ENCODE peak calls at places on chromosomes 1 and 21, in seven cellular contexts. One of them, this sample, is unnamed.

GRCh38 chr1:101632548-101633256 is 364.0 kb downstream of the OLFM3 start:
- DNase-seq in WTC11: no peak
- DNase-seq in HepG2: no peak
- DNase-seq in K562: no peak
- DNase-seq in H1: no peak
- DNase-seq in HCT116: no peak
- DNase-seq in GM12878: no peak
- DNase-seq in this sample: no peak

GRCh38 chr21:26965091-26965566 is 1.8 kb downstream of the ADAMTS5 start:
- DNase-seq in GM12878: no peak
- DNase-seq in K562: no peak
- DNase-seq in WTC11: no peak
- DNase-seq in HCT116: no peak
- DNase-seq in H1: no peak
- DNase-seq in HepG2: no peak
- DNase-seq in this sample: no peak

GRCh38 chr1:65330021-65330420 is 20.7 kb downstream of the DNAJC6 start:
- DNase-seq in GM12878: no peak
- DNase-seq in HepG2: no peak
- DNase-seq in HCT116: no peak
- DNase-seq in H1: no peak
- DNase-seq in WTC11: no peak
- DNase-seq in K562: no peak
- DNase-seq in this sample: no peak

GRCh38 chr1:244319283-244320132 is 132.2 kb downstream of the ADSS2 start:
- DNase-seq in K562: no peak
- DNase-seq in H1: no peak
- DNase-seq in HepG2: no peak
- DNase-seq in GM12878: peak; percentile 84
- DNase-seq in HCT116: no peak
- DNase-seq in WTC11: no peak
- DNase-seq in this sample: no peak

GRCh38 chr1:116353155-116353554 is 19.9 kb upstream of the ATP1A1 start:
- DNase-seq in HepG2: no peak
- DNase-seq in GM12878: no peak
- DNase-seq in WTC11: no peak
- DNase-seq in H1: no peak
- DNase-seq in K562: no peak
- DNase-seq in HCT116: no peak
- DNase-seq in this sample: no peak

GRCh38 chr21:46457801-46458314 is 833 bp upstream of the DIP2A start:
- DNase-seq in H1: no peak
- DNase-seq in WTC11: no peak
- DNase-seq in K562: peak; percentile 81
- DNase-seq in HCT116: peak; percentile 4
- DNase-seq in GM12878: no peak
- DNase-seq in HepG2: peak; percentile 21
- DNase-seq in this sample: peak; percentile 36

GRCh38 chr1:180270767-180271639 is 40.9 kb downstream of the LHX4 start:
- DNase-seq in K562: peak; percentile 53
- DNase-seq in HCT116: no peak
- DNase-seq in H1: peak; percentile 51
- DNase-seq in WTC11: no peak
- DNase-seq in HepG2: peak; percentile 30
- DNase-seq in GM12878: no peak
- DNase-seq in this sample: no peak

GRCh38 chr1:95072117-95072516 is 634 bp downstream of the ALG14 start:
- DNase-seq in HCT116: no peak
- DNase-seq in WTC11: no peak
- DNase-seq in H1: no peak
- DNase-seq in GM12878: no peak
- DNase-seq in K562: no peak
- DNase-seq in HepG2: no peak
- DNase-seq in this sample: no peak

GRCh38 chr1:86089765-86090164 is 66.8 kb downstream of the COL24A1 start:
- DNase-seq in HCT116: no peak
- DNase-seq in HepG2: no peak
- DNase-seq in WTC11: no peak
- DNase-seq in K562: no peak
- DNase-seq in H1: no peak
- DNase-seq in GM12878: no peak
- DNase-seq in this sample: no peak

GRCh38 chr1:61322769-61323168 is 240.4 kb downstream of the NFIA start:
- DNase-seq in H1: no peak
- DNase-seq in HepG2: peak; percentile 49
- DNase-seq in K562: no peak
- DNase-seq in GM12878: no peak
- DNase-seq in WTC11: no peak
- DNase-seq in HCT116: no peak
- DNase-seq in this sample: no peak

GRCh38 chr1:185284533-185285244 is 32.4 kb downstream of the IVNS1ABP start:
- DNase-seq in HepG2: no peak
- DNase-seq in GM12878: no peak
- DNase-seq in WTC11: no peak
- DNase-seq in H1: no peak
- DNase-seq in HCT116: no peak
- DNase-seq in K562: peak; percentile 47
- DNase-seq in this sample: no peak

GRCh38 chr1:209710837-209711236 is 6.2 kb downstream of the HSD11B1 start:
- DNase-seq in H1: no peak
- DNase-seq in WTC11: no peak
- DNase-seq in GM12878: no peak
- DNase-seq in HepG2: no peak
- DNase-seq in HCT116: no peak
- DNase-seq in K562: no peak
- DNase-seq in this sample: no peak

GRCh38 chr1:76942549-76942948 is 75.3 kb downstream of the ST6GALNAC5 start:
- DNase-seq in K562: no peak
- DNase-seq in GM12878: no peak
- DNase-seq in HepG2: no peak
- DNase-seq in HCT116: no peak
- DNase-seq in WTC11: no peak
- DNase-seq in H1: no peak
- DNase-seq in this sample: no peak

GRCh38 chr1:162717548-162717947 is 73.0 kb upstream of the HSD17B7 start:
- DNase-seq in H1: no peak
- DNase-seq in GM12878: no peak
- DNase-seq in K562: no peak
- DNase-seq in WTC11: no peak
- DNase-seq in HCT116: no peak
- DNase-seq in HepG2: no peak
- DNase-seq in this sample: no peak

GRCh38 chr1:61223140-61223539 is 140.8 kb downstream of the NFIA start:
- DNase-seq in GM12878: no peak
- DNase-seq in HepG2: peak; percentile 58
- DNase-seq in H1: no peak
- DNase-seq in WTC11: no peak
- DNase-seq in K562: no peak
- DNase-seq in HCT116: no peak
- DNase-seq in this sample: no peak

GRCh38 chr1:234879157-234880080 is 249.2 kb downstream of the TOMM20 start:
- DNase-seq in HCT116: no peak
- DNase-seq in HepG2: no peak
- DNase-seq in H1: no peak
- DNase-seq in GM12878: no peak
- DNase-seq in WTC11: no peak
- DNase-seq in K562: no peak
- DNase-seq in this sample: no peak

GRCh38 chr1:145979746-145980435 is 15.4 kb downstream of the POLR3GL start:
- DNase-seq in HCT116: no peak
- DNase-seq in WTC11: no peak
- DNase-seq in H1: no peak
- DNase-seq in K562: no peak
- DNase-seq in HepG2: no peak
- DNase-seq in GM12878: peak; percentile 49
- DNase-seq in this sample: no peak

GRCh38 chr21:26438976-26439375 is 134.1 kb downstream of the CYYR1 start:
- DNase-seq in H1: no peak
- DNase-seq in HCT116: no peak
- DNase-seq in GM12878: no peak
- DNase-seq in WTC11: no peak
- DNase-seq in HepG2: no peak
- DNase-seq in K562: no peak
- DNase-seq in this sample: no peak

DNA sequence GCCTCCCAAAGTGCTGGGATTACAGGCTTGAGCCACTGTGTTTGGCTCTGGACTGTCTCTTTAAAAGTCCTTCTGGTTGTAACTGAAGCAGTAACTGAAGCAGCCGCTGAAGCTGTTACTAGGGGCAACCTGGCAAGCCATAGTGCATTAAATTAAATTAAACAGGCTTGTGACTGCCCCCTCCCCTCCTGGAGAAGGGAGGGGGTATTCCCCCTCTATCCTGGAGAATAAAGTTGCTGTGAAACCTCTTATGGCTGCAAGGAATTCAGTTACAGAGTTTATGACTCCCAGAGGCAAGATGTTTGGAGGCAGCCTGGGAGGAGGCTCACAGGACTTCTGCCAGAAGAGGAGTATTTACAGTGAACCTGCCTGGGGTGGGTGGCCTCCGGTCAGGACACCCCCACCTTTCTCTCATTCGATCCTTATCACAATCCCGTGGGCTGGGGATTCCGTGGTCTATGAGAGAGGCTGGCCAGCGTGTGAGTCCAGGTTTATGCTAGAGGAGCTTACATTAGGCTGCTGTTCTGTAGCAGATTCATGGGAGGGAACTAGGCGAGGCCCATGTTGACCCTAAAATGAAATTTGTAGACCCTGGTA is 8.3 kb downstream of the TTC22 start:
- DNase-seq in GM12878: no peak
- DNase-seq in HCT116: no peak
- DNase-seq in WTC11: no peak
- DNase-seq in HepG2: no peak
- DNase-seq in K562: no peak
- DNase-seq in H1: no peak
- DNase-seq in this sample: no peak
- TF ChIP-seq SP1 in GM12878: no peak
- TF ChIP-seq SP1 in HCT116: no peak
- TF ChIP-seq SP1 in WTC11: no peak
- TF ChIP-seq SP1 in HepG2: no peak
- TF ChIP-seq SP1 in K562: no peak
- TF ChIP-seq SP1 in H1: no peak
- TF ChIP-seq SP1 in this sample: no peak

GRCh38 chr1:168297019-168297418 is 16.3 kb downstream of the TBX19 start:
- DNase-seq in WTC11: no peak
- DNase-seq in HepG2: no peak
- DNase-seq in K562: no peak
- DNase-seq in GM12878: no peak
- DNase-seq in HCT116: no peak
- DNase-seq in H1: no peak
- DNase-seq in this sample: no peak
- TF ChIP-seq SP1 in WTC11: no peak
- TF ChIP-seq SP1 in HepG2: no peak
- TF ChIP-seq SP1 in K562: no peak
- TF ChIP-seq SP1 in GM12878: no peak
- TF ChIP-seq SP1 in HCT116: no peak
- TF ChIP-seq SP1 in H1: no peak
- TF ChIP-seq SP1 in this sample: no peak

DNA sequence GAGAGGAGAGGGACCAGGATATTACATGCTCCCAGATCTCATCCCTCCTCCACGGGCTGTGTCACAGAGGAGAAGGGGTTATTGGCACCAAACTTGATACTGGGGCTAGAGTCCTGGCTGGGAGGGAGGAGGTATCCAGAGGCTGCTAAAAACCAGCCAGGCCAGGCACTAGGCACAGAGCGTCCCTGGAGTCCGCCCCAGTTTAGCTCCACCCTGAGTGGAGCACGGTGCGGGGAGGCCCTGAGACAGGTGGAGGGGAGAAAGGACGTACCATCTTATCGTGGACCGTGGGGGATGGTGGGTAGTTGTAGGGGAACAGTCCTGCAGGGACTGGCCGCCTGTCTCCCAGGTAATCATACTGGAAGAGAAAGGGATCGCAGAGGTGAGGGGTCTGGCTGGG is 42.7 kb upstream of the GOLT1A start:
- DNase-seq in H1: no peak
- DNase-seq in WTC11: no peak
- DNase-seq in K562: no peak
- DNase-seq in GM12878: no peak
- DNase-seq in HCT116: no peak
- DNase-seq in HepG2: no peak
- DNase-seq in this sample: no peak
- TF ChIP-seq SP1 in H1: no peak
- TF ChIP-seq SP1 in WTC11: no peak
- TF ChIP-seq SP1 in K562: no peak
- TF ChIP-seq SP1 in GM12878: no peak
- TF ChIP-seq SP1 in HCT116: no peak
- TF ChIP-seq SP1 in HepG2: no peak
- TF ChIP-seq SP1 in this sample: no peak

DNA sequence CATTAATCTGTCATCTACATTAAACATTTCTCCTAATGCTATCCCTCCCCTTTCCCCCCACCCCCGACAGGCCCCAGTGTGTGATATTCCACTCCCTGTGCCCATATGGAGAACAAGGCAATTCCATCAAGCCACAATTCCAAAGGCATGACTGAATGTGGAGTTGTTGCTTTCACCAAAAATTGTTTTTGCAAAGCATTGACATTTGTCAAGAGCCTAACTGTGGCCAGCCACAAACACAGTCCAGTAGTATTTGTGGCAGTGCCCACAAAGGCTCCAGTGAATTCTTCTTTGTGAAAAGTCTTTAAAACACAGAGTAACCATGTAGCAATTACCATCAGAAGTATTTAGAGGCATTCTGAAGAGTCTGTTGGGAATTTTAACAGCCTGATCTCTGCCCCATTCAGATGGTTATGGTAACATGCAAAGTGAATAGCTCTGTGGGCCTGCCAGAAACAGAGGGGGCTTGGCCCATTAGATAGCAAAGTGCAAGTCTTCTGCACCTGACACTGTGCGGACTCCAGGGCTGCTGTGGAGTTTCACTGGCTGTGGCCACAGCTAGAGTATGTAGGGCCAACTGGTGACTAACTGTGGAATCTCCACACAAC is 11.6 kb upstream of the LRRC53 start:
- DNase-seq in K562: no peak
- DNase-seq in HCT116: no peak
- DNase-seq in GM12878: no peak
- DNase-seq in HepG2: no peak
- DNase-seq in WTC11: no peak
- DNase-seq in H1: no peak
- DNase-seq in this sample: no peak
- TF ChIP-seq SP1 in K562: no peak
- TF ChIP-seq SP1 in HCT116: no peak
- TF ChIP-seq SP1 in GM12878: no peak
- TF ChIP-seq SP1 in HepG2: no peak
- TF ChIP-seq SP1 in WTC11: no peak
- TF ChIP-seq SP1 in H1: no peak
- TF ChIP-seq SP1 in this sample: no peak